ENCODE peak calls at places on chromosomes 13 and 19, in eight cellular contexts. I, M, U, V, F, R, W and N are unnamed samples.

GRCh38 chr13:50800091-50800739 is 43.3 kb downstream of the DLEU7 start:
- DNase-seq in I (no peak), M (no peak), U (no peak), V (no peak), F (no peak), R (no peak), W (no peak), N (no peak)

GRCh38 chr13:29752175-29752574 is 98.2 kb downstream of the UBL3 start:
- DNase-seq in I (no peak), M (no peak), U (no peak), V (no peak), F (no peak), R (no peak), W (no peak), N (no peak)

GRCh38 chr19:46349311-46349993 is 2.6 kb downstream of the PPP5C start:
- DNase-seq in I (no peak), M (no peak), U (no peak), V (no peak), F (no peak), R (no peak), W (no peak), N (no peak)

GRCh38 chr19:42606660-42607351 is 12.1 kb upstream of the CEACAM8 start:
- DNase-seq in I (peak), M (no peak), U (no peak), V (peak), F (peak), R (peak), W (peak), N (no peak)

GRCh38 chr13:36163303-36163702 is 32.1 kb upstream of the DCLK1 start:
- DNase-seq in I (no peak), M (no peak), U (no peak), V (no peak), F (peak), R (no peak), W (no peak), N (no peak)

GRCh38 chr19:7988307-7988706 is 17.1 kb downstream of the ELAVL1 start:
- DNase-seq in I (no peak), M (no peak), U (no peak), V (no peak), F (no peak), R (no peak), W (no peak), N (no peak)

GRCh38 chr19:18366027-18366435 is 19.9 kb upstream of the GDF15 start:
- DNase-seq in I (no peak), M (no peak), U (no peak), V (no peak), F (no peak), R (no peak), W (no peak), N (no peak)

GRCh38 chr19:11931513-11931912 is 6.6 kb downstream of the ZNF700 start:
- DNase-seq in I (no peak), M (no peak), U (no peak), V (no peak), F (no peak), R (no peak), W (no peak), N (no peak)

GRCh38 chr19:5149930-5150329 is 181.0 kb downstream of the KDM4B start:
- DNase-seq in I (no peak), M (no peak), U (no peak), V (no peak), F (no peak), R (no peak), W (no peak), N (no peak)

GRCh38 chr13:91595677-91596076 is 197.3 kb downstream of the GPC5 start:
- DNase-seq in I (no peak), M (no peak), U (no peak), V (no peak), F (no peak), R (no peak), W (no peak), N (no peak)

GRCh38 chr19:34644991-34645461 is 31.9 kb downstream of the SCGB2B2 start:
- DNase-seq in I (no peak), M (no peak), U (no peak), V (no peak), F (no peak), R (no peak), W (no peak), N (no peak)

GRCh38 chr19:2173388-2173787 is 9.7 kb downstream of the DOT1L start:
- DNase-seq in I (no peak), M (no peak), U (no peak), V (no peak), F (no peak), R (no peak), W (no peak), N (no peak)

GRCh38 chr19:14475251-14476073 is at the start of gene PTGER1:
- DNase-seq in I (no peak), M (no peak), U (no peak), V (no peak), F (peak), R (no peak), W (peak), N (no peak)

GRCh38 chr13:27465611-27466010 is 15.2 kb upstream of the MTIF3 start:
- DNase-seq in I (no peak), M (no peak), U (no peak), V (no peak), F (no peak), R (no peak), W (no peak), N (no peak)

GRCh38 chr13:90485441-90485840 is 862.0 kb upstream of the MIR17HG start:
- DNase-seq in I (no peak), M (no peak), U (no peak), V (no peak), F (no peak), R (peak), W (no peak), N (no peak)

GRCh38 chr19:38838208-38838985 is 6.8 kb upstream of the ECH1 start:
- DNase-seq in I (no peak), M (no peak), U (no peak), V (no peak), F (no peak), R (no peak), W (no peak), N (no peak)

GRCh38 chr13:33976965-33977364 is 159.0 kb downstream of the RFC3 start:
- DNase-seq in I (no peak), M (no peak), U (no peak), V (no peak), F (no peak), R (no peak), W (no peak), N (no peak)

GRCh38 chr13:33640832-33641231 is 177.1 kb upstream of the RFC3 start:
- DNase-seq in I (no peak), M (no peak), U (no peak), V (no peak), F (no peak), R (no peak), W (no peak), N (no peak)

GRCh38 chr13:71056581-71056980 is 810.4 kb downstream of the DACH1 start:
- DNase-seq in I (no peak), M (no peak), U (no peak), V (no peak), F (no peak), R (no peak), W (no peak), N (no peak)

GRCh38 chr19:12994701-12995595 is at the start of gene NFIX:
- DNase-seq in I (peak), M (peak), U (peak), V (peak), F (no peak), R (no peak), W (peak), N (peak)

GRCh38 chr19:40252395-40252794 is 25.9 kb upstream of the CCNP start:
- DNase-seq in I (no peak), M (no peak), U (no peak), V (no peak), F (no peak), R (no peak), W (no peak), N (no peak)

GRCh38 chr13:51623473-51623872 is 39.2 kb downstream of the WDFY2 start:
- DNase-seq in I (no peak), M (no peak), U (no peak), V (no peak), F (no peak), R (no peak), W (no peak), N (no peak)

GRCh38 chr19:13978721-13979191 is 26.4 kb downstream of the DCAF15 start:
- DNase-seq in I (no peak), M (no peak), U (no peak), V (no peak), F (no peak), R (no peak), W (peak), N (no peak)

GRCh38 chr19:35860818-35861639 is 4.3 kb downstream of the KIRREL2 start:
- DNase-seq in I (no peak), M (no peak), U (no peak), V (no peak), F (no peak), R (no peak), W (peak), N (no peak)

GRCh38 chr19:6873708-6874431 is 13.5 kb upstream of the ADGRE1 start:
- DNase-seq in I (no peak), M (no peak), U (no peak), V (no peak), F (no peak), R (no peak), W (no peak), N (no peak)

GRCh38 chr19:574658-575526 is 2.5 kb downstream of the BSG start:
- DNase-seq in I (no peak), M (no peak), U (no peak), V (no peak), F (no peak), R (no peak), W (peak), N (no peak)

GRCh38 chr13:78121459-78122348 is 203.1 kb upstream of the EDNRB start:
- DNase-seq in I (no peak), M (no peak), U (no peak), V (peak), F (peak), R (peak), W (peak), N (no peak)

GRCh38 chr13:40789275-40790231 is at the start of gene SLC25A15:
- DNase-seq in I (peak), M (peak), U (peak), V (peak), F (peak), R (peak), W (peak), N (peak)